ENCODE peak calls at places on chromosomes 2 and 18, in eight cellular contexts. Z is A549, K is HepG2, M is HL-60, J is GM23338, V is HCT116, Y is Panc1, X is K562. E is an unnamed sample.

GRCh38 chr2:203238711-203239526 is at the start of gene CYP20A1:
- DNase-seq in V (peak), Z (peak), J (peak), M (peak), K (peak), X (peak), Y (peak), E (peak)

GRCh38 chr2:11477994-11478393 is 12.0 kb upstream of the E2F6 start:
- DNase-seq in V (peak), K (peak), J (peak), Y (peak), X (peak), Z (peak), M (peak), E (peak)

GRCh38 chr2:106020821-106021316 is 173.2 kb downstream of the UXS1 start:
- DNase-seq in K (no peak), Z (no peak), J (no peak), X (no peak), V (no peak), M (no peak), Y (no peak), E (peak)

GRCh38 chr2:30293303-30293912 is 62.1 kb downstream of the LBH start:
- DNase-seq in X (no peak), K (no peak), M (peak), Y (no peak), Z (peak), V (peak), J (no peak), E (no peak)

GRCh38 chr2:105454801-105455485 is 56.1 kb upstream of the FHL2 start:
- DNase-seq in Z (peak), M (peak), J (peak), Y (peak), X (peak), K (peak), V (peak), E (no peak)

GRCh38 chr2:109676346-109676897 is 62.3 kb downstream of the SOWAHC start:
- DNase-seq in X (no peak), M (no peak), Y (no peak), K (no peak), Z (no peak), V (no peak), J (no peak), E (no peak)

GRCh38 chr2:145258903-145259579 is 739.1 kb upstream of the ZEB2 start:
- DNase-seq in X (no peak), M (peak), J (no peak), K (no peak), Z (no peak), V (no peak), Y (no peak), E (no peak)

GRCh38 chr2:239188536-239188935 is 212.3 kb downstream of the HDAC4 start:
- DNase-seq in M (no peak), Y (no peak), Z (no peak), K (no peak), X (no peak), J (no peak), V (no peak), E (no peak)

GRCh38 chr18:34707670-34708069 is 2.4 kb upstream of the DTNA start:
- DNase-seq in M (no peak), X (no peak), V (peak), Z (peak), J (peak), K (no peak), Y (peak), E (no peak)

GRCh38 chr2:56239437-56239836 is 55.6 kb downstream of the CCDC85A start:
- DNase-seq in V (no peak), X (no peak), J (no peak), Z (no peak), M (no peak), K (no peak), Y (no peak), E (no peak)

GRCh38 chr2:38750011-38750792 is 959 bp downstream of the SRSF7 start:
- DNase-seq in Y (no peak), X (peak), V (no peak), K (no peak), M (peak), J (no peak), Z (no peak), E (peak)

GRCh38 chr18:21257383-21257782 is 15.4 kb downstream of the GREB1L start:
- DNase-seq in X (no peak), Y (no peak), M (no peak), J (no peak), K (peak), Z (no peak), V (no peak), E (no peak)

GRCh38 chr2:67833632-67834031 is 229.2 kb downstream of the C1D start:
- DNase-seq in Y (no peak), M (no peak), K (no peak), J (no peak), V (no peak), X (no peak), Z (no peak), E (no peak)

GRCh38 chr2:172438741-172439508 is 11.5 kb downstream of the ITGA6 start:
- DNase-seq in V (peak), Y (peak), M (no peak), J (no peak), K (no peak), X (no peak), Z (peak), E (no peak)

GRCh38 chr2:140580799-140581198 is 1550.0 kb downstream of the LRP1B start:
- DNase-seq in X (no peak), J (no peak), M (no peak), K (no peak), Z (no peak), V (no peak), Y (no peak), E (peak)

GRCh38 chr18:54835944-54836343 is 7.7 kb downstream of the RAB27B start:
- DNase-seq in V (no peak), Y (no peak), K (no peak), M (no peak), Z (no peak), J (no peak), X (no peak), E (no peak)

GRCh38 chr18:79452190-79452990 is 56.7 kb downstream of the NFATC1 start:
- DNase-seq in V (no peak), K (no peak), M (no peak), J (no peak), Y (no peak), X (no peak), Z (no peak), E (no peak)

GRCh38 chr18:908631-909621 is 4.3 kb downstream of the ADCYAP1 start:
- DNase-seq in Z (no peak), J (peak), X (no peak), M (no peak), Y (no peak), V (no peak), K (no peak), E (peak)

GRCh38 chr2:238714038-238714528 is 133.8 kb upstream of the TWIST2 start:
- DNase-seq in Z (no peak), X (no peak), Y (no peak), M (no peak), J (no peak), K (no peak), V (no peak), E (no peak)

GRCh38 chr2:19649107-19649506 is 252.7 kb downstream of the TTC32 start:
- DNase-seq in J (no peak), Z (no peak), X (no peak), Y (no peak), K (no peak), M (no peak), V (no peak), E (no peak)

GRCh38 chr2:65076345-65076710 is 20.1 kb downstream of the CEP68 start:
- DNase-seq in V (no peak), X (no peak), Y (no peak), K (no peak), J (no peak), Z (no peak), M (no peak), E (no peak)

GRCh38 chr2:160294889-160295288 is 94.8 kb upstream of the ITGB6 start:
- DNase-seq in V (no peak), K (no peak), Y (no peak), X (no peak), M (no peak), J (no peak), Z (no peak), E (no peak)

GRCh38 chr2:160291382-160291781 is 91.3 kb upstream of the ITGB6 start:
- DNase-seq in X (no peak), K (no peak), V (no peak), Y (no peak), Z (no peak), M (no peak), J (no peak), E (no peak)

GRCh38 chr2:160294339-160294803 is 94.3 kb upstream of the ITGB6 start:
- DNase-seq in Z (no peak), M (peak), V (no peak), J (no peak), X (no peak), Y (no peak), K (no peak), E (no peak)

GRCh38 chr2:160292225-160292624 is 92.2 kb upstream of the ITGB6 start:
- DNase-seq in K (peak), V (no peak), Z (no peak), M (no peak), J (no peak), X (no peak), Y (no peak), E (no peak)

DNA sequence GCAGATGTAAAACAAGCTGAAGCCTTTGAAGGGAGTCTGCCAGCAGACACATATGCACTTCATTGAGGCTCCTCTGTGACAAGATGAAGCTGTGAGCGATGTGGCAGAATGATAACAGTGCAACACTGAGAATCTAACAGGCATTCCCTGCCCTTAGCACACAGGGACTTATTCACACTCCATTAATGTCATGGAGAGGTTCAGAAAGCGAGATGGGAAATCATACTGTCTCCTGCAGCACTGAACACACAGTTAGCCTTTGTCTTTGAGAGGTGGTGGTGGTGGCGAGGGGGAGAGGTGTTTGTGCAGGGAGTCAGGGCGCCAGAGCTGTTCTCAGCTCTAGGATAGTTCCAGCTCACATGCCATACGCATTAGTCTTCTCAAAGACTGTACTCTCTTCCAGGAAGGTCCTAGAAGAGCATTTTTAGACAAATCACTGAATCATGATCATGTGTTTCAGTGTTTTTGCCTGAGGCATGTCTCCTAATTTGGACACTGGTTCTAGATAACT is 93.4 kb upstream of the ITGB6 start:
- DNase-seq in J (no peak), X (no peak), Y (no peak), Z (no peak), M (no peak), V (no peak), K (no peak), E (peak)
- TF ChIP-seq REST in J (no peak), X (no peak), Y (no peak), Z (no peak), M (no peak), V (no peak), K (no peak), E (no peak)

GRCh38 chr2:229601936-229602335 is 112.4 kb downstream of the DNER start:
- DNase-seq in J (no peak), Z (no peak), V (no peak), X (no peak), K (no peak), Y (no peak), M (no peak), E (no peak)
- TF ChIP-seq REST in J (no peak), Z (no peak), V (no peak), X (no peak), K (no peak), Y (no peak), M (no peak), E (no peak)

GRCh38 chr18:51021226-51021965 is 8.6 kb upstream of the SMAD4 start:
- DNase-seq in V (no peak), J (no peak), Z (no peak), M (no peak), Y (no peak), K (no peak), X (no peak), E (no peak)

GRCh38 chr18:51017140-51017874 is 12.7 kb upstream of the SMAD4 start:
- DNase-seq in M (no peak), X (no peak), Z (no peak), Y (no peak), K (no peak), J (peak), V (no peak), E (no peak)

GRCh38 chr18:51025512-51025911 is 4.5 kb upstream of the SMAD4 start:
- DNase-seq in K (no peak), M (no peak), Y (no peak), Z (no peak), V (no peak), J (no peak), X (no peak), E (no peak)

GRCh38 chr18:51020536-51020935 is 9.5 kb upstream of the SMAD4 start:
- DNase-seq in M (no peak), X (no peak), Y (no peak), Z (no peak), V (no peak), J (no peak), K (no peak), E (no peak)
- TF ChIP-seq REST in M (no peak), X (no peak), Y (no peak), Z (no peak), V (no peak), J (no peak), K (no peak), E (no peak)

GRCh38 chr2:223488814-223489213 is 113.3 kb downstream of the SCG2 start:
- DNase-seq in J (no peak), X (peak), Y (no peak), M (no peak), Z (no peak), K (no peak), V (no peak), E (peak)
- TF ChIP-seq REST in J (no peak), X (no peak), Y (no peak), M (no peak), Z (no peak), K (no peak), V (no peak), E (peak)

GRCh38 chr2:218027426-218028188 is 24.8 kb upstream of the TNS1 start:
- DNase-seq in M (no peak), K (no peak), Y (no peak), V (no peak), J (no peak), Z (no peak), X (no peak), E (no peak)

GRCh38 chr2:218028189-218028495 is 25.3 kb upstream of the TNS1 start:
- DNase-seq in X (no peak), J (no peak), V (no peak), K (no peak), Y (no peak), Z (no peak), M (no peak), E (no peak)

GRCh38 chr2:218026244-218026643 is 23.4 kb upstream of the TNS1 start:
- DNase-seq in V (no peak), K (no peak), J (no peak), M (no peak), Y (no peak), X (no peak), Z (no peak), E (no peak)

GRCh38 chr2:218028562-218029348 is 26.0 kb upstream of the TNS1 start:
- DNase-seq in Z (no peak), J (no peak), M (no peak), K (no peak), Y (no peak), V (no peak), X (no peak), E (no peak)

DNA sequence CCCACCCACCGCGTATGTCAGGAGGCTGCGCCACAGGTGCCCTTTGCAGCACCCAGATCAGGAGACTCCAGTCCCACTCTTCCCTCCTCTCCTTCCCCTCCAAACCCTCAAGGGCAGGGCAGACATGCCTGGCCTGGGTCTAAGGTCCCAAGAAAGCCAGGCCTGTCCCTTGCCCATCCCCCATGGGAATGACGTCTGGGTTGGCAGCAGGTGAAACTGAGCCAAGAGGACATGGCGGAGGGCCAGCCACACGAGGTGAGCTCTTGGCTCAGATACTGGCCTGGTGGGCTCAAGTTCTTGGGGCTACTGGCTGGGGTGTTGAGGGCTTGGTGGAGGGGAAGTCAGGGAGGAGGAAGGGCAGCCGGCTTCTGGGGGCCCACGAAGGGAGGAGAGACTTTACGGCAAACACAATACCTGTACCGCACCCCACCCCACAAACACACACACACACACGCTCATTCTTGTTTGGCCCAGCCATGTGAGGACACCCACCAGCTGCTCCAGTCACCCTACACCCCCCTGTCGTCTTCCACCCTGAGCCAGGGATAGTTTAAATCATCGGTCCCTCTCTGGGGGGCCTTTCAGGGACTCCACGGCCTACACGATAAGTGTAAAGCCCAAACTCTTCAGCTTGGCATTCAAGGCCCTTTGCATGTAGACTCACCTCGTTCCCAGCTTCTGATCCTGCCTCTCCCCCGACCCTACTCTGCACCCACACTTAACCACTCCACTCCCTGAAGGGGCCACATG is 24.1 kb upstream of the TNS1 start:
- DNase-seq in X (no peak), Y (no peak), K (no peak), J (no peak), V (no peak), Z (no peak), M (no peak), E (peak)
- TF ChIP-seq REST in X (no peak), Y (no peak), K (no peak), J (no peak), V (no peak), Z (no peak), M (no peak), E (no peak)

GRCh38 chr2:42138163-42139016 is 30.8 kb upstream of the EML4 start:
- DNase-seq in M (no peak), K (no peak), J (no peak), V (no peak), X (no peak), Y (no peak), Z (no peak), E (no peak)

GRCh38 chr2:42133771-42134195 is 35.4 kb upstream of the EML4 start:
- DNase-seq in X (no peak), J (no peak), M (no peak), Z (no peak), V (no peak), Y (no peak), K (no peak), E (peak)

GRCh38 chr2:42139141-42139540 is 30.0 kb upstream of the EML4 start:
- DNase-seq in K (no peak), Y (no peak), X (no peak), V (no peak), J (no peak), M (no peak), Z (no peak), E (no peak)

GRCh38 chr2:42135381-42136312 is 33.5 kb upstream of the EML4 start:
- DNase-seq in M (no peak), K (peak), J (no peak), V (no peak), Z (no peak), Y (no peak), X (no peak), E (no peak)

DNA sequence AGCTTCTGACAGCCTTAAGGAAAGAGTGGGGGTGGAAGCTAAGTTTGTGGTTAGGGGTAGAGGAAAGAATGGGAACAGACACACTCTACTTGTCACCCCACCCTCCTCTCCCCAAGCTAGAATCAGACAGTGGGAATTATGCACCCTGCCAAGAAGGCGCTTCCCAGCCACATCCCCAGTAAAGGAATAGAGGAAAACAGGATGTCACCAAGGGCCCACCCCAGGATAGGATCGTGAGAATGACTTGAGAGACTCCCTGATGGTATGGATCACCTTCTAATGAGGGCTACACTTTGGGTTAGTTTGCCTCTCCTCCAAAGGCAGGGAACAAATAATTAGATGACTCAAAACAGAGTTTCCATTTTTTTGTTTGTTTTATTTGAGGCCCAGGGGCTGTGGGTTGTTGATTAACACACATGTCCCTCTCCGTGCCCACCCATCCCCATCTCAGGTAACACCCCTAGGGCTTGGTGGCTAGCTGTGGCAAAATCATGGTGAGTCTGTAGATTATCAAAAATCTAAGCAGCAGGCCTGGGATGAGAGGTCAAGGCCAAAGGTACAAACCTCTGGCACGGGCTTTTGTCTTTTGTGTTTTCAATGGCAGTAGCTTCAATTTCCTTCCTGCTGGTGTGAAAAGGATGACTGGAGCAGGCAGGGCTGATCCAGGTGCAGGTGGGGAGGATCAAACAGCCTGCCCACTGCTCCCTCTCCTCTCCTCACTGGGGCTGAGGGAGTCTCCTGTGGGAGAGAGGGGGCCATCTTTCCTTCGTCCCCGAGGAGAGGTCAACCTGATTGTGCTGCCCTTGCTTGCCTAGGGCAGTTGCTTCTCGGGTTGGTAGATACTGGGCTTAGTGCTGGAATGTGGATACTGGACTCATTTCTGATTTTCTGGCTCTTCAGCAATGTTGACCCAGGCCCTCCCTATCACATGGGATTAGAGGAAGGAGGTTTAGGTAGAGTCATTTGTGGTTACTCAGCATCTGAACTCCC is 32.0 kb upstream of the EML4 start:
- DNase-seq in V (no peak), M (no peak), K (peak), Y (no peak), Z (peak), J (no peak), X (no peak), E (no peak)
- TF ChIP-seq REST in V (no peak), M (no peak), K (no peak), Y (no peak), Z (no peak), J (no peak), X (no peak), E (no peak)

DNA sequence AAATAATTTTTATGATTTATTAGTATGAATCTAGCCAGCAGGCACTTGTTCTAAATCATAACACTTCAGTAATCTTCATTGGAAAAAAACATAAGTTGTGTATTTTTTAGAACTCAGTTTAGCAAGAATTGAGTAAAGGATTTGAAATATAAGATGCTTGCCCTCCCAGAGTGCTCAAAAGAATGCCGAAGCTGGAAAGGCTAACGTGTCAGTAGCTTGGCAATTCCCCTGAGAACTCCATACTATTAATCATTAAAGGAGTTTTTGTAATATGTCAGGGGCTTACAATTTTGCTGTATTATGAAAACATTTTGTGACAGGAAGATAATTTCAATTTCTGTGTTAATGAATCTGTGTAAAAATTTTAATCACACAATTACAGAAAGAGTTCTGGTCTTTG is 122.7 kb downstream of the GULP1 start:
- DNase-seq in Y (no peak), K (no peak), X (no peak), V (no peak), Z (peak), M (no peak), J (no peak), E (no peak)
- TF ChIP-seq REST in Y (no peak), K (no peak), X (no peak), V (no peak), Z (no peak), M (no peak), J (no peak), E (no peak)

E was measured in SK-N-SH.